ENCODE peak calls at places on chromosome 19, in eight cellular contexts. One of them, this sample, is unnamed.

GRCh38 chr19:12838893-12839656 is 760 bp downstream of the MAST1 start:
- DNase-seq in HL-60: no peak
- DNase-seq in spleen: no peak
- DNase-seq in uterus: no peak
- DNase-seq in breast epithelium: no peak
- DNase-seq in ovary: no peak
- DNase-seq in GM23338: no peak
- DNase-seq in esophagus muscularis mucosa: no peak
- DNase-seq in this sample: no peak

GRCh38 chr19:3580156-3580955 is 4.9 kb upstream of the GIPC3 start:
- DNase-seq in uterus: no peak
- DNase-seq in GM23338: no peak
- DNase-seq in breast epithelium: no peak
- DNase-seq in ovary: no peak
- DNase-seq in spleen: no peak
- DNase-seq in HL-60: no peak
- DNase-seq in esophagus muscularis mucosa: no peak
- DNase-seq in this sample: no peak

GRCh38 chr19:55898911-55899310 is 33.2 kb downstream of the NLRP13 start:
- DNase-seq in ovary: no peak
- DNase-seq in spleen: no peak
- DNase-seq in breast epithelium: no peak
- DNase-seq in esophagus muscularis mucosa: peak; percentile 64
- DNase-seq in GM23338: no peak
- DNase-seq in HL-60: no peak
- DNase-seq in uterus: no peak
- DNase-seq in this sample: no peak

GRCh38 chr19:11554160-11554559 is 4.9 kb downstream of the ELOF1 start:
- DNase-seq in spleen: no peak
- DNase-seq in ovary: no peak
- DNase-seq in esophagus muscularis mucosa: no peak
- DNase-seq in HL-60: no peak
- DNase-seq in GM23338: no peak
- DNase-seq in breast epithelium: no peak
- DNase-seq in uterus: no peak
- DNase-seq in this sample: no peak

GRCh38 chr19:6532244-6532999 is 1.6 kb downstream of the TNFSF9 start:
- DNase-seq in uterus: no peak
- DNase-seq in esophagus muscularis mucosa: no peak
- DNase-seq in breast epithelium: no peak
- DNase-seq in spleen: peak; percentile 84
- DNase-seq in HL-60: peak; percentile 87
- DNase-seq in ovary: no peak
- DNase-seq in GM23338: no peak
- DNase-seq in this sample: no peak

GRCh38 chr19:41521860-41522555 is 54.0 kb upstream of the CEACAM21 start:
- DNase-seq in GM23338: peak; percentile 51
- DNase-seq in spleen: peak; percentile 88
- DNase-seq in breast epithelium: no peak
- DNase-seq in uterus: no peak
- DNase-seq in esophagus muscularis mucosa: no peak
- DNase-seq in HL-60: no peak
- DNase-seq in ovary: no peak
- DNase-seq in this sample: no peak

GRCh38 chr19:6381030-6381750 is 5.5 kb upstream of the PSPN start:
- DNase-seq in breast epithelium: no peak
- DNase-seq in GM23338: no peak
- DNase-seq in ovary: no peak
- DNase-seq in uterus: no peak
- DNase-seq in HL-60: no peak
- DNase-seq in esophagus muscularis mucosa: no peak
- DNase-seq in spleen: no peak
- DNase-seq in this sample: no peak

GRCh38 chr19:24046550-24046949 is 40.4 kb upstream of the ZNF254 start:
- DNase-seq in uterus: no peak
- DNase-seq in esophagus muscularis mucosa: no peak
- DNase-seq in spleen: no peak
- DNase-seq in breast epithelium: no peak
- DNase-seq in ovary: no peak
- DNase-seq in GM23338: no peak
- DNase-seq in HL-60: no peak
- DNase-seq in this sample: no peak

GRCh38 chr19:19154768-19155494 is 15.1 kb downstream of the MEF2B start:
- DNase-seq in GM23338: no peak
- DNase-seq in esophagus muscularis mucosa: no peak
- DNase-seq in spleen: no peak
- DNase-seq in breast epithelium: no peak
- DNase-seq in HL-60: no peak
- DNase-seq in ovary: no peak
- DNase-seq in uterus: no peak
- DNase-seq in this sample: no peak

GRCh38 chr19:13850910-13851753 is 25.8 kb upstream of the NANOS3 start:
- DNase-seq in ovary: peak; percentile 89
- DNase-seq in HL-60: no peak
- DNase-seq in uterus: peak; percentile 92
- DNase-seq in esophagus muscularis mucosa: peak; percentile 97
- DNase-seq in GM23338: no peak
- DNase-seq in breast epithelium: peak; percentile 96
- DNase-seq in spleen: peak; percentile 81
- DNase-seq in this sample: peak; percentile 86

GRCh38 chr19:1407662-1408299 is 395 bp downstream of the DAZAP1 start:
- DNase-seq in HL-60: no peak
- DNase-seq in spleen: peak; percentile 93
- DNase-seq in breast epithelium: no peak
- DNase-seq in ovary: peak; percentile 77
- DNase-seq in GM23338: no peak
- DNase-seq in esophagus muscularis mucosa: no peak
- DNase-seq in uterus: peak; percentile 53
- DNase-seq in this sample: peak; percentile 51

GRCh38 chr19:8021374-8021773 is 15.9 kb upstream of the ELAVL1 start:
- DNase-seq in HL-60: no peak
- DNase-seq in ovary: no peak
- DNase-seq in breast epithelium: no peak
- DNase-seq in uterus: no peak
- DNase-seq in spleen: no peak
- DNase-seq in GM23338: no peak
- DNase-seq in esophagus muscularis mucosa: no peak
- DNase-seq in this sample: no peak

GRCh38 chr19:8025321-8025720 is 19.9 kb upstream of the ELAVL1 start:
- DNase-seq in breast epithelium: no peak
- DNase-seq in ovary: no peak
- DNase-seq in HL-60: no peak
- DNase-seq in uterus: no peak
- DNase-seq in GM23338: no peak
- DNase-seq in esophagus muscularis mucosa: no peak
- DNase-seq in spleen: no peak
- DNase-seq in this sample: no peak

GRCh38 chr19:8020681-8021080 is 15.2 kb upstream of the ELAVL1 start:
- DNase-seq in esophagus muscularis mucosa: no peak
- DNase-seq in spleen: no peak
- DNase-seq in HL-60: no peak
- DNase-seq in breast epithelium: no peak
- DNase-seq in ovary: no peak
- DNase-seq in uterus: no peak
- DNase-seq in GM23338: no peak
- DNase-seq in this sample: no peak

GRCh38 chr19:8023371-8023770 is 17.9 kb upstream of the ELAVL1 start:
- DNase-seq in breast epithelium: no peak
- DNase-seq in ovary: no peak
- DNase-seq in esophagus muscularis mucosa: no peak
- DNase-seq in GM23338: no peak
- DNase-seq in uterus: no peak
- DNase-seq in spleen: no peak
- DNase-seq in HL-60: no peak
- DNase-seq in this sample: no peak

DNA sequence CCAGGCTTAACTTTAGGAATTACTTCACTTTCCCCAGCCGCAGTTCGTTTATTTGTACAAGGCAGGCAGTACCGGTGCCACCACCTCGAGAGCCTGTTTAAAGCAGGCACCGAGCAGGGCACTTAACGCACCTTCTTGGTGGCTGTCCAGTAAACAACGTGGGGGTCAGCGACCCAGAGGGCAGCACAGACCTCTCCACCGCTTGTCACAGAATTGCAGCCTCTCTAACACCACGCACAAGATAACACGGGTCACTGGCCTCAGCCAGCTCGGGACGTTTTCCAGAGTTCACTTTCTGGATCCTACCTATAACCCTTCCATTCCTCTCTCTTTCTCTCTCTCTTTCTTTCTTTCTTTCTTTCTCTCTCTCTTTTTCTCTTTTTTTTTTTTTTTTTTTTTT is 16.8 kb upstream of the ELAVL1 start:
- DNase-seq in GM23338: no peak
- DNase-seq in esophagus muscularis mucosa: no peak
- DNase-seq in breast epithelium: no peak
- DNase-seq in ovary: no peak
- DNase-seq in HL-60: no peak
- DNase-seq in uterus: no peak
- DNase-seq in spleen: no peak
- DNase-seq in this sample: no peak
- TF ChIP-seq CTCF in GM23338: no peak
- TF ChIP-seq CTCF in esophagus muscularis mucosa: no peak
- TF ChIP-seq CTCF in breast epithelium: no peak
- TF ChIP-seq CTCF in ovary: no peak
- TF ChIP-seq CTCF in HL-60: no peak
- TF ChIP-seq CTCF in uterus: no peak
- TF ChIP-seq CTCF in spleen: no peak
- TF ChIP-seq CTCF in this sample: no peak

GRCh38 chr19:18113827-18114226 is 16.2 kb downstream of the MAST3 start:
- DNase-seq in ovary: no peak
- DNase-seq in HL-60: no peak
- DNase-seq in uterus: no peak
- DNase-seq in breast epithelium: no peak
- DNase-seq in esophagus muscularis mucosa: no peak
- DNase-seq in GM23338: no peak
- DNase-seq in spleen: no peak
- DNase-seq in this sample: no peak
- H3K4me3 ChIP-seq in ovary: no peak overlapping the region
- H3K4me3 ChIP-seq in HL-60: no peak overlapping the region
- H3K4me3 ChIP-seq in uterus: no peak overlapping the region
- H3K4me3 ChIP-seq in breast epithelium: no peak overlapping the region
- H3K4me3 ChIP-seq in esophagus muscularis mucosa: no peak overlapping the region
- H3K4me3 ChIP-seq in GM23338: no peak overlapping the region
- H3K4me3 ChIP-seq in spleen: no peak overlapping the region
- H3K4me3 ChIP-seq in this sample: no peak overlapping the region

DNA sequence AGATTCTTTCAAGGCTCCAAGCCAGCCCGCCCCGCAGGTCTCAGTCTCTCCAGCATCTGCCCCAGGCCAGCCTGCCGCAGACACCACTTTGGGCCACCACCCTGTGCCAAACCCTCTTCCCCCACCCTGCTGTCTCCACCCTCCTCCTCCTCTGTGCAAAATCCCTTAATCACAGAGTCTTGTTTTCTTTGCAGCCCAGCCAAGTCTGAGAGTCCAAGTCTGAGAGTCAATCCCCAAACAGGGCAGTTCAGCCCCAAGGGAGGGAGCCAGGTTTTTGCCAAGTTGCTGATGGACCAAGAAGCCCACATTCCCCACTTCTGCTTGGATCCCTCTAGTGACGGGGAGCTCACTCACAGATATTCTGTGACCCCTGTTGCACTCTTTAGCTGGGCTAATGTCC is 3.1 kb downstream of the ADAMTS10 start:
- DNase-seq in uterus: no peak
- DNase-seq in ovary: no peak
- DNase-seq in spleen: no peak
- DNase-seq in breast epithelium: no peak
- DNase-seq in HL-60: no peak
- DNase-seq in esophagus muscularis mucosa: no peak
- DNase-seq in GM23338: no peak
- DNase-seq in this sample: peak; percentile 49
- H3K27me3 ChIP-seq in uterus: no peaks in the 10 kb centered on the region
- H3K27me3 ChIP-seq in ovary: no peaks in the 10 kb centered on the region
- H3K27me3 ChIP-seq in spleen: peaks cover 10% of the 10 kb centered on the region
- H3K27me3 ChIP-seq in breast epithelium: no peaks in the 10 kb centered on the region
- H3K27me3 ChIP-seq in HL-60: no peaks in the 10 kb centered on the region
- H3K27me3 ChIP-seq in esophagus muscularis mucosa: no peaks in the 10 kb centered on the region
- H3K27me3 ChIP-seq in GM23338: no peaks in the 10 kb centered on the region
- H3K27me3 ChIP-seq in this sample: no peaks in the 10 kb centered on the region

GRCh38 chr19:45164577-45165335 is 4.0 kb upstream of the NKPD1 start:
- DNase-seq in breast epithelium: peak; percentile 85
- DNase-seq in spleen: peak; percentile 88
- DNase-seq in ovary: peak; percentile 60
- DNase-seq in GM23338: peak; percentile 82
- DNase-seq in HL-60: peak; percentile 74
- DNase-seq in uterus: no peak
- DNase-seq in esophagus muscularis mucosa: no peak
- DNase-seq in this sample: peak; percentile 49
- TF ChIP-seq CTCF in breast epithelium: no peak
- TF ChIP-seq CTCF in spleen: no peak
- TF ChIP-seq CTCF in ovary: no peak
- TF ChIP-seq CTCF in GM23338: no peak
- TF ChIP-seq CTCF in HL-60: no peak
- TF ChIP-seq CTCF in uterus: no peak
- TF ChIP-seq CTCF in esophagus muscularis mucosa: no peak
- TF ChIP-seq CTCF in this sample: no peak

This sample was measured in heart left ventricle.